ENCODE peak calls at places on chromosomes 2 and 18, in six cellular contexts. A, W, D, J, R and L are unnamed samples.
A peak's percentile ranks its signal among the peaks of the same experiment; 100 is the strongest.

GRCh38 chr2:23452853-23453420 is 68.0 kb downstream of the KLHL29 start:
- DNase-seq in A (peak; percentile 70), W (no peak), D (no peak), R (no peak), J (peak; percentile 36), L (no peak)

GRCh38 chr2:9434484-9434883 is 11.0 kb downstream of the CPSF3 start:
- DNase-seq in R (no peak), D (no peak), W (no peak), J (peak; percentile 75), A (no peak), L (no peak)

GRCh38 chr18:36662000-36662399 is 166.8 kb downstream of the TPGS2 start:
- DNase-seq in A (no peak), R (no peak), D (no peak), J (no peak), W (no peak), L (peak; percentile 22)

GRCh38 chr2:143928184-143928583 is 591.7 kb downstream of the ZEB2 start:
- DNase-seq in A (no peak), W (no peak), R (no peak), D (no peak), J (no peak), L (no peak)

GRCh38 chr2:117980783-117981676 is 32.8 kb downstream of the CCDC93 start:
- DNase-seq in W (no peak), J (peak; percentile 77), R (peak; percentile 34), D (no peak), A (no peak), L (peak; percentile 91)

GRCh38 chr18:68441241-68441640 is 273.7 kb downstream of the TMX3 start:
- DNase-seq in A (no peak), R (no peak), J (no peak), W (no peak), D (no peak), L (no peak)

GRCh38 chr2:182280128-182280527 is 146.7 kb downstream of the PDE1A start:
- DNase-seq in D (no peak), A (no peak), J (peak; percentile 29), R (no peak), W (no peak), L (peak; percentile 24)

GRCh38 chr2:145411493-145411892 is 891.6 kb upstream of the ZEB2 start:
- DNase-seq in A (no peak), J (no peak), R (no peak), W (no peak), D (no peak), L (no peak)

GRCh38 chr18:50624981-50625380 is 65.1 kb downstream of the MAPK4 start:
- DNase-seq in R (no peak), J (no peak), W (no peak), A (no peak), D (no peak), L (no peak)

GRCh38 chr2:188892632-188893031 is 81.5 kb upstream of the COL3A1 start:
- DNase-seq in A (no peak), D (no peak), R (no peak), J (no peak), W (no peak), L (no peak)

GRCh38 chr2:27356056-27356381 is 545 bp downstream of the GTF3C2 start:
- DNase-seq in R (peak; percentile 90), J (peak; percentile 49), D (peak; percentile 77), W (no peak), A (no peak), L (peak; percentile 57)

GRCh38 chr2:29372185-29372584 is 257.0 kb downstream of the CLIP4 start:
- DNase-seq in A (no peak), J (no peak), D (no peak), W (no peak), R (no peak), L (no peak)